ENCODE peak calls at places on chromosomes 2 and 18, in four cellular contexts. B, T, D and V are unnamed samples.
A peak's percentile ranks its signal among the peaks of the same experiment; 100 is the strongest.

GRCh38 chr2:121232626-121233265 is 52.3 kb downstream of the TFCP2L1 start:
- DNase-seq in B (no peak), D (no peak), T (no peak), V (no peak)

GRCh38 chr18:77100751-77101355 is 31.7 kb downstream of the MBP start:
- DNase-seq in D (no peak), T (no peak), B (no peak), V (no peak)

GRCh38 chr2:169221745-169222369 is 140.5 kb downstream of the LRP2 start:
- DNase-seq in B (no peak), D (no peak), T (no peak), V (no peak)

GRCh38 chr2:44333994-44334393 is 27.3 kb downstream of the PREPL start:
- DNase-seq in D (no peak), T (no peak), B (no peak), V (no peak)

GRCh38 chr2:15640291-15640711 is 48.6 kb downstream of the DDX1 start:
- DNase-seq in T (no peak), B (peak; percentile 49), D (no peak), V (peak; percentile 80)

GRCh38 chr18:63237911-63238710 is 81.5 kb downstream of the BCL2 start:
- DNase-seq in B (peak; percentile 91), D (no peak), T (no peak), V (peak; percentile 89)

GRCh38 chr2:168118733-168119518 is 128.5 kb downstream of the STK39 start:
- DNase-seq in B (peak; percentile 74), D (peak; percentile 33), T (no peak), V (peak; percentile 88)

GRCh38 chr18:74990563-74991081 is 218.3 kb downstream of the PTGR3 start:
- DNase-seq in D (no peak), T (no peak), B (no peak), V (no peak)

GRCh38 chr2:151459368-151459767 is 49.7 kb downstream of the RIF1 start:
- DNase-seq in T (no peak), D (no peak), B (peak; percentile 5), V (no peak)

GRCh38 chr2:7999683-8000476 is 682.0 kb upstream of the ID2 start:
- DNase-seq in D (no peak), B (no peak), T (no peak), V (no peak)

GRCh38 chr18:79681484-79682387 is 2.1 kb downstream of the CTDP1 start:
- DNase-seq in D (no peak), B (no peak), T (no peak), V (no peak)

GRCh38 chr2:54726940-54727339 is 3.5 kb downstream of the EML6 start:
- DNase-seq in D (no peak), B (no peak), T (no peak), V (peak; percentile 35)

GRCh38 chr18:61201516-61201915 is 131.7 kb upstream of the CDH20 start:
- DNase-seq in D (no peak), T (no peak), B (peak; percentile 46), V (no peak)

GRCh38 chr18:76573325-76574025 is 78.4 kb upstream of the ZNF516 start:
- DNase-seq in T (no peak), D (no peak), B (peak; percentile 70), V (peak; percentile 59)

GRCh38 chr2:239312081-239312501 is 88.7 kb downstream of the HDAC4 start:
- DNase-seq in T (peak; percentile 20), D (no peak), B (no peak), V (no peak)

GRCh38 chr2:174590928-174591648 is 6.5 kb downstream of the WIPF1 start:
- DNase-seq in T (no peak), D (no peak), B (peak; percentile 55), V (no peak)
- H3K4me3 ChIP-seq in T (no peak overlapping the region), D (no peak overlapping the region), B (no peak overlapping the region), V (no peak overlapping the region)

GRCh38 chr18:832085-832681 is 20.1 kb upstream of the YES1 start:
- DNase-seq in B (no peak), T (peak; percentile 32), D (peak; percentile 32), V (no peak)
- TF ChIP-seq CTCF in B (no peak), T (no peak), D (peak; percentile 6), V (no peak)

GRCh38 chr2:46497726-46498125 is 18.4 kb downstream of the TMEM247 start:
- DNase-seq in T (no peak), B (no peak), D (no peak), V (no peak)

GRCh38 chr2:46502291-46502690 is 22.9 kb downstream of the TMEM247 start:
- DNase-seq in T (no peak), D (no peak), B (no peak), V (no peak)

GRCh38 chr2:46499392-46499785 is 20.0 kb downstream of the TMEM247 start:
- DNase-seq in B (no peak), D (no peak), T (no peak), V (no peak)

GRCh38 chr2:46503686-46504085 is 24.3 kb downstream of the TMEM247 start:
- DNase-seq in D (no peak), T (no peak), B (no peak), V (no peak)

DNA sequence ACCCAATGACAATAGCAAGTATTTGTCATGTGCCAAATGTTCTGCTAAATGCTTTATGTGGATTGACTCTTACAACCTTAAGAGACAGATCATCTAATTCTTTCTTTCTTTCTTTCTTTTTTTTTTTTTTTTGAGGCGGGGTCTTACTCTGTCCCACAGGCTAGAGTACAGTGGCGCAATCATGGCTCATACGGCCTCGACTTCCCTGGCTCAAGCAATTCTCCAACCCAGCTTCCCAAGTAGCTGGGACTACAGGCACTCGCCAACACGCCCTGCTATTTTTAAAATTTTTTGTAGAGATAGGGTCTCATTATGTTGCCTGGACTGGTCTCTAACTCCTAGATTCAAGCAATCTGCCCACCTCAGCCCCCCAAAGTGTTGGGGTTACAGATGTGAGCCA is 21.4 kb downstream of the TMEM247 start:
- DNase-seq in T (no peak), B (no peak), D (no peak), V (no peak)
- H3K4me3 ChIP-seq in T (no peak overlapping the region), B (no peak overlapping the region), D (no peak overlapping the region), V (no peak overlapping the region)

GRCh38 chr2:235669983-235670962 is 176.4 kb downstream of the AGAP1 start:
- DNase-seq in T (peak; percentile 58), B (peak; percentile 77), D (peak; percentile 81), V (peak; percentile 79)
- TF ChIP-seq CTCF in T (peak; percentile 46), B (peak; percentile 48), D (peak; percentile 40), V (peak; percentile 40)